ENCODE peak calls at places on chromosomes 1 and 21, in four cellular contexts. O, K, M and N are unnamed samples.
A peak's percentile ranks its signal among the peaks of the same experiment; 100 is the strongest.

GRCh38 chr1:64055310-64055709 is 148.1 kb upstream of the UBE2U start:
- DNase-seq in O (no peak), K (no peak), M (no peak), N (no peak)

GRCh38 chr1:24905979-24906720 is 23.9 kb downstream of the RUNX3 start:
- DNase-seq in O (no peak), K (no peak), M (no peak), N (no peak)

GRCh38 chr1:97209381-97209780 is 487.8 kb downstream of the PTBP2 start:
- DNase-seq in O (no peak), K (no peak), M (no peak), N (no peak)

GRCh38 chr1:146049436-146049835 is 27.9 kb upstream of the HJV start:
- DNase-seq in O (no peak), K (no peak), M (no peak), N (no peak)

GRCh38 chr1:173205146-173206051 is 1.7 kb downstream of the TNFSF4 start:
- DNase-seq in O (no peak), K (peak; percentile 88), M (no peak), N (no peak)

GRCh38 chr1:196070940-196071339 is 537.3 kb downstream of the KCNT2 start:
- DNase-seq in O (no peak), K (no peak), M (no peak), N (no peak)

GRCh38 chr1:154558610-154559495 is at the start of gene UBE2Q1:
- DNase-seq in O (peak; percentile 99), K (peak; percentile 96), M (peak; percentile 98), N (peak; percentile 95)

GRCh38 chr1:21077085-21077484 is 99.6 kb downstream of the EIF4G3 start:
- DNase-seq in O (peak; percentile 34), K (peak; percentile 63), M (no peak), N (no peak)

GRCh38 chr1:14095001-14095400 is 395.0 kb downstream of the PRDM2 start:
- DNase-seq in O (no peak), K (no peak), M (no peak), N (no peak)

GRCh38 chr1:67811816-67812215 is 21.5 kb downstream of the GNG12 start:
- DNase-seq in O (no peak), K (no peak), M (no peak), N (no peak)

GRCh38 chr1:93681095-93681548 is 515 bp downstream of the BCAR3 start:
- DNase-seq in O (no peak), K (no peak), M (no peak), N (no peak)

GRCh38 chr1:82778612-82779011 is 977.9 kb downstream of the ADGRL2 start:
- DNase-seq in O (no peak), K (peak; percentile 8), M (no peak), N (no peak)

GRCh38 chr1:15617874-15618684 is 821 bp downstream of the DDI2 start:
- DNase-seq in O (no peak), K (no peak), M (peak; percentile 47), N (no peak)

GRCh38 chr1:55472784-55473183 is 257.6 kb upstream of the USP24 start:
- DNase-seq in O (no peak), K (no peak), M (peak; percentile 7), N (no peak)

GRCh38 chr1:174222166-174222949 is 63.0 kb downstream of the RABGAP1L start:
- DNase-seq in O (peak; percentile 82), K (peak; percentile 57), M (no peak), N (no peak)

GRCh38 chr1:36156329-36157114 is 562 bp downstream of the MAP7D1 start:
- DNase-seq in O (peak; percentile 37), K (peak; percentile 42), M (peak; percentile 73), N (no peak)

GRCh38 chr1:156464825-156465452 is 35.6 kb downstream of the MEF2D start:
- DNase-seq in O (no peak), K (peak; percentile 34), M (no peak), N (no peak)

GRCh38 chr1:96792220-96792619 is 70.6 kb downstream of the PTBP2 start:
- DNase-seq in O (no peak), K (no peak), M (no peak), N (no peak)

GRCh38 chr1:62783736-62784508 is at the start of gene ATG4C:
- DNase-seq in O (peak; percentile 97), K (peak; percentile 98), M (peak; percentile 93), N (peak; percentile 95)

GRCh38 chr1:219416598-219417238 is 196.2 kb downstream of the ZC3H11B start:
- DNase-seq in O (peak; percentile 51), K (peak; percentile 73), M (peak; percentile 57), N (peak; percentile 44)

GRCh38 chr1:103250441-103250861 is 142.1 kb upstream of the COL11A1 start:
- DNase-seq in O (peak; percentile 75), K (peak; percentile 89), M (peak; percentile 15), N (no peak)

GRCh38 chr1:106608836-106609235 is 447.6 kb upstream of the PRMT6 start:
- DNase-seq in O (no peak), K (no peak), M (no peak), N (no peak)

DNA sequence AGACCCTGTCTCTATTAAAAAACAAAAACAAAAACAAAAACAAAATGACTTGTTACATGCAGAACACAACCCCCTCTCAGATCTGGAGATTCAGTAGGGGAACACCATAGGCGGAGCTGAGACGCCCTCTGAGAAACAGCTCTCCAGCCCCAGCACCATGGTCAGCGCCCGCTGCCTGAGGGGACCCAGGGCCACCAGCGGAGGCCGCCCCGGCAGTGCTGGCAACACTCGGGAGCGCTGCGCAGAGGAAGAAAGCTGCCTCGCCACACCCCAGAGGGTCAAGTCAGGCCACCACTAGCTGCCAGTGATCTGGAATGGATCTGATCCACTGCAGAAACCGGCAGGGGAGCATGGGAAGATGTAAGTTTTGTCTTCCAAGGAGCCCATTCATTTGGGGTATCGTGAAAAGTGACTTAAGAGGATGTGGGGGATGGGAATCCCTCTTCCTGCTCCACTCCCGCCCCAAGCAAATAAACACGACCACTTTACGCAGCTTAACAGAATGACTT is 3.1 kb downstream of the ACTA1 start:
- DNase-seq in O (no peak), K (peak; percentile 30), M (peak; percentile 27), N (no peak)
- TF ChIP-seq CTCF in O (no peak), K (peak; percentile 30), M (no peak), N (no peak)

DNA sequence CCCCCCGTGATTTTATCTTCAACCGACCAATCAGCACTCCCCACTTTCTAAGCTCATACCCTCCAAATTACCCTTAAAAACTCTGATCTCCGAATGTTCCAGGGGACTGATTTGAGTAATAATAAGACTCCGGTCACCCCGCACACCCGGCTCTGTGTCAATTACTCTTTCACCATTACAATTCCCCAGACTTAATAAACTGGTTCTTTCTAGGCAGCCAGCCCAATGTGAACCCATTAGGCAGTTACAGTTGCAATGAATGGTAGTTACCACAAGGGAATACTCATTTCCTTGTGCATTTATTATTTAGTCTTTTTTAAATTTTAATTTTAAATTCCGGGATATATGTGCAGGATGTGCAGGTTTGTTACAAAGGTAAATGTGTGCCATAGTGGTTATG is 177.9 kb downstream of the HFM1 start:
- DNase-seq in O (no peak), K (no peak), M (no peak), N (no peak)
- TF ChIP-seq CTCF in O (no peak), K (no peak), M (no peak), N (no peak)

DNA sequence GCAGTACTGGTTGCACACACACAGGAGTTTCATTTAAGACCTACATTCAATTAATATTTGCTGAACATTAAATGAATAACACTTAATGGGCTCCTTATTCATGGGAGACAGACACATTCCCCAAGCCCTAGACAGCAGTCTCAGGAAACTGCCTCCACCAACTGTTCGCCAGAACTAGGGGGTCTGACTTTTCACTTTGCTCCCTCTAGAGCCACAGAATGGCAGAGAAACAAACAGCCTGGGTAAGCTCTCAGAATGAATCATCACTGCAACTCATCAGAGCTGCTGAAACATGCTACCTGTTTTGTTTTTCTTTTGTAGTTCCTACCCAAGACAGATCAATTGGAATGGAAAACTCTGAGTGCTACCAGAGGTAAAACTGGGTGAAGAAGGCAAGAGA is 31.7 kb downstream of the ELK4 start:
- DNase-seq in O (peak; percentile 24), K (peak; percentile 71), M (no peak), N (no peak)
- TF ChIP-seq CTCF in O (no peak), K (peak; percentile 65), M (no peak), N (peak; percentile 19)

GRCh38 chr1:176466514-176466913 is 3.5 kb downstream of the PAPPA2 start:
- DNase-seq in O (no peak), K (no peak), M (peak; percentile 4), N (no peak)
- TF ChIP-seq CTCF in O (no peak), K (no peak), M (peak; percentile 59), N (peak; percentile 44)

GRCh38 chr21:34243562-34243961 is 120.2 kb upstream of the KCNE2 start:
- DNase-seq in O (no peak), K (no peak), M (peak; percentile 3), N (peak; percentile 14)
- TF ChIP-seq CTCF in O (peak; percentile 72), K (peak; percentile 81), M (peak; percentile 39), N (peak; percentile 64)

GRCh38 chr1:31703431-31704260 is at the start of gene COL16A1:
- DNase-seq in O (peak; percentile 35), K (no peak), M (no peak), N (no peak)
- TF ChIP-seq CTCF in O (no peak), K (no peak), M (no peak), N (no peak)

GRCh38 chr1:229883504-229884200 is 183.4 kb upstream of the GALNT2 start:
- DNase-seq in O (no peak), K (no peak), M (no peak), N (no peak)

GRCh38 chr1:229886636-229887035 is 180.4 kb upstream of the GALNT2 start:
- DNase-seq in O (no peak), K (no peak), M (no peak), N (no peak)

GRCh38 chr1:229885568-229886495 is 181.2 kb upstream of the GALNT2 start:
- DNase-seq in O (no peak), K (no peak), M (no peak), N (no peak)

GRCh38 chr1:229882621-229883020 is 184.4 kb upstream of the GALNT2 start:
- DNase-seq in O (no peak), K (no peak), M (no peak), N (no peak)

DNA sequence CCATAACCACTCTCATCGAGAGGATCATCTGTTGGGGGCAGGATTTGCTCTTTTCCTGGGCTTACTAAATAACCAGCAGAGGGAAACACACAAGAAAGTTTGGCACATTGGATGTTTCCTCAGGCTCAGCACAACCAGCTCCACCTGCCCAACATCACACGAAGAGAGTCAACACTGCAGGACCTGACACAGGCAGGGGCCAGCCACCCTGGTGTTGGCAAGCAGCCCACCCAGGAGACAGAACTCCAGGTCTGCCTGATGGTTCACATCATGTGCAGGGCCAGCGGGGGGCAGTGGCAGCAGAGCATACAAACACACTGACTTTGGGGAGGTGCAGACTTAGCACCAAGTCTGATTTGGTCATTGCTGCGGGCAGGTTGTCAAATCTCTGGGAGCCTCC is 182.3 kb upstream of the GALNT2 start:
- DNase-seq in O (no peak), K (no peak), M (no peak), N (no peak)
- TF ChIP-seq CTCF in O (no peak), K (no peak), M (no peak), N (no peak)

DNA sequence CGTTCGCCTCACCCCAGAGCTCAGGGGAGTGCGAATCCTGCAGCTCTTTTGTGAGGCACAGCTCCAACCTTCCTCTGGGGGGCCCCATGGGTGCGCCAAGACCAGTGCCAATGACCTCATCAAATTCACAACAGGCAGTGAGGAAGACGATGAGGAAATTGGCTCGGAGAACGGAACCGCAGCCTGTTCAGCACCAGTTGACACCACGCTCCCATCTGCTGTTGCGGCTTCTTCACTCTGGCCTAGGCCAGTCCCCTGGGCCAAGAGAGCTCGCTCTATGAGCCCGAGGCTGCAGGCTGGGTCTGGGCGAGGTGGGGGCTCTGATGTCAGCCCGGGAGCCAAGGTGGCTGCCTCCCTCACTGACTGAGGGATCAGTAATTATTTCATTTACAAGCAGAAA is 2.2 kb downstream of the PLEKHA6 start:
- DNase-seq in O (no peak), K (no peak), M (no peak), N (no peak)
- TF ChIP-seq CTCF in O (no peak), K (no peak), M (no peak), N (no peak)